ENCODE peak calls at places on chromosomes 5 and 9, in eight cellular contexts. X is pancreas; S is NCI-H1092 treated with DMSO at 0.1 percent for 48 hours; Q is epithelial cell of esophagus; K is CD8-positive, alpha-beta T cell; Y is tibial artery; F is caudate nucleus; U is foreskin fibroblast. T is an unnamed sample.

GRCh38 chr9:69806642-69807041 is 14.0 kb upstream of the CFAP95 start:
- DNase-seq in X (no peak), S (no peak), Q (no peak), K (no peak), Y (no peak), F (no peak), U (no peak), T (no peak)

GRCh38 chr9:134267305-134268265 is 58.7 kb upstream of the RXRA start:
- DNase-seq in X (no peak), S (no peak), Q (no peak), K (no peak), Y (no peak), F (no peak), U (no peak), T (no peak)

GRCh38 chr5:107979272-107979671 is 308.5 kb upstream of the EFNA5 start:
- DNase-seq in X (peak), S (no peak), Q (peak), K (no peak), Y (no peak), F (no peak), U (peak), T (no peak)

GRCh38 chr9:134769084-134769455 is 111.5 kb upstream of the FCN2 start:
- DNase-seq in X (no peak), S (no peak), Q (no peak), K (no peak), Y (no peak), F (no peak), U (peak), T (no peak)

GRCh38 chr9:68974431-68974830 is 39.5 kb downstream of the PRKACG start:
- DNase-seq in X (no peak), S (no peak), Q (peak), K (no peak), Y (no peak), F (no peak), U (no peak), T (no peak)

GRCh38 chr5:54644226-54644625 is 126.7 kb downstream of the SNX18 start:
- DNase-seq in X (no peak), S (no peak), Q (peak), K (no peak), Y (no peak), F (no peak), U (peak), T (peak)

GRCh38 chr5:74017786-74018211 is 391.8 kb downstream of the ARHGEF28 start:
- DNase-seq in X (peak), S (peak), Q (peak), K (no peak), Y (no peak), F (peak), U (peak), T (peak)

GRCh38 chr5:159982421-159983173 is 26.3 kb upstream of the TTC1 start:
- DNase-seq in X (no peak), S (no peak), Q (peak), K (no peak), Y (no peak), F (no peak), U (no peak), T (peak)